ENCODE peak calls at places on chromosomes 2 and 18, in five cellular contexts. U is H9, F is mesenchymal stem cell, E is neuronal stem cell, L is H1. K is an unnamed sample.
A peak's percentile ranks its signal among the peaks of the same experiment; 100 is the strongest.

GRCh38 chr2:109184368-109184767 is 55.4 kb downstream of the SH3RF3 start:
- DNase-seq in E (no peak), L (no peak), U (no peak), F (no peak), K (no peak)

GRCh38 chr18:75915941-75916640 is 488.6 kb upstream of the SMIM21 start:
- DNase-seq in L (no peak), U (peak; percentile 89), E (peak; percentile 84), F (no peak), K (no peak)

GRCh38 chr2:98580656-98581284 is 27.5 kb downstream of the COA5 start:
- DNase-seq in U (no peak), E (no peak), F (no peak), L (no peak), K (no peak)

GRCh38 chr2:113700186-113700841 is 56.1 kb downstream of the SLC35F5 start:
- DNase-seq in F (peak; percentile 80), U (peak; percentile 35), L (peak; percentile 23), E (no peak), K (peak; percentile 15)

GRCh38 chr2:233620204-233620603 is 2.8 kb downstream of the UGT1A8 start:
- DNase-seq in U (no peak), L (no peak), E (no peak), F (no peak), K (no peak)

GRCh38 chr2:227472265-227473018 is 486 bp downstream of the AGFG1 start:
- DNase-seq in E (no peak), F (peak; percentile 59), U (peak; percentile 48), L (no peak), K (peak; percentile 58)

GRCh38 chr2:47631840-47632398 is 151.0 kb upstream of the MSH6 start:
- DNase-seq in E (no peak), U (no peak), L (no peak), F (peak; percentile 71), K (peak; percentile 93)

GRCh38 chr2:62597323-62597722 is 91.3 kb upstream of the TMEM17 start:
- DNase-seq in F (peak; percentile 46), L (no peak), U (no peak), E (no peak), K (no peak)

GRCh38 chr2:147854557-147855134 is 9.8 kb downstream of the ACVR2A start:
- DNase-seq in U (no peak), F (no peak), L (no peak), E (no peak), K (no peak)

GRCh38 chr2:33746401-33746800 is 147.3 kb upstream of the FAM98A start:
- DNase-seq in L (no peak), F (no peak), E (no peak), U (no peak), K (no peak)

GRCh38 chr18:70295192-70295522 is 6.3 kb downstream of the SOCS6 start:
- DNase-seq in L (no peak), F (no peak), E (no peak), U (no peak), K (no peak)

GRCh38 chr18:70296781-70297180 is 7.9 kb downstream of the SOCS6 start:
- DNase-seq in U (no peak), F (no peak), L (no peak), E (no peak), K (no peak)

GRCh38 chr18:70294471-70295191 is 5.8 kb downstream of the SOCS6 start:
- DNase-seq in E (no peak), L (no peak), F (no peak), U (no peak), K (no peak)

GRCh38 chr18:70295633-70296188 is 6.9 kb downstream of the SOCS6 start:
- DNase-seq in L (no peak), U (no peak), E (no peak), F (peak; percentile 38), K (no peak)

DNA sequence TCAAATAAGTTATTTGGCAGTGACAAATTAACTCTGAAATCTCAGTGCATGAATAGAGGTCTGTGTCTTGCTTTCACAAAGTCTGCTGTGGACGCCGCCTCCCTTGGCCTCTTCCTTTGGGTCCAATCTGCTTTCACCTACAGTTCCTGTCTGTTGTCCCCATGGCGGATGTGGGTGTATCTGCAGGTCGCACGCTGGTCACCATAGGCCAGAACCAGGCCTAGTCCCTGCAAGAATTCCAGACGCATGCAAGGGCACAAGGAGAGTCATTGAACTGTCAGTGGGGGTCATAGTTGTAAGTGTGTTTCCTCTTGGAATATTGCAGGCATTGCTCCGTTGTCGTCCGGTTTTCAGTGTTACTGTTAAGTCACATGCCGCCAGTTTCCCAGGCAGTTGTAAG is 7.4 kb downstream of the SOCS6 start:
- DNase-seq in U (no peak), L (no peak), E (no peak), F (peak; percentile 59), K (no peak)
- H2AK5ac ChIP-seq in U (no peak overlapping the region), L (peak overlapping the region; percentile 43), E (no peak overlapping the region), F (no peak overlapping the region), K (no peak overlapping the region)

DNA sequence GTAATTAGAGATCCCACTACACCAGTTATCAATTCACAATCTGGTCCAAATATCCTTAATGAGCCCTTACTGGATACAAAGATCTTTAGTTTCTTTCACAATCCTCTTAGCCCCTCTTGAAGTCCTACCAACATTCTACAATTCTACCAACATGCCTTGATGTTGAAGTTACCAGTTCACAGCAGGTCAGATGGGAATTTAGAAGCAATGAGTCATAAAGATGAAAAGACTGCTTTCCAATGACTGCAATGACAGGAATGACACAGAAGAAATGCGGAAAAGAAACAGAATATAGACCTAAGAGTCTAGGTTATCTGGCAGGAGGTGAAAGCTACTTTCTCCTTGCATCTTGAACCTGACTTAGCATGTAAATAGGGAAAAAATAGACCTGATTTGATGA is 24.5 kb downstream of the RTTN start:
- DNase-seq in U (no peak), E (no peak), L (no peak), F (peak; percentile 72), K (peak; percentile 92)
- H2BK5ac ChIP-seq in U (no peak overlapping the region), E (no peak overlapping the region), L (no peak overlapping the region), F (no peak overlapping the region), K (no peak overlapping the region)

GRCh38 chr2:240809276-240809675 is 10.7 kb downstream of the KIF1A start:
- DNase-seq in U (no peak), E (no peak), L (no peak), F (no peak), K (no peak)

GRCh38 chr2:240803191-240803590 is 16.8 kb downstream of the KIF1A start:
- DNase-seq in F (no peak), U (no peak), L (no peak), E (no peak), K (no peak)

GRCh38 chr2:240810199-240810598 is 9.8 kb downstream of the KIF1A start:
- DNase-seq in U (no peak), F (no peak), L (no peak), E (no peak), K (no peak)

GRCh38 chr2:240806006-240806405 is 14.0 kb downstream of the KIF1A start:
- DNase-seq in F (no peak), U (no peak), L (no peak), E (no peak), K (no peak)

DNA sequence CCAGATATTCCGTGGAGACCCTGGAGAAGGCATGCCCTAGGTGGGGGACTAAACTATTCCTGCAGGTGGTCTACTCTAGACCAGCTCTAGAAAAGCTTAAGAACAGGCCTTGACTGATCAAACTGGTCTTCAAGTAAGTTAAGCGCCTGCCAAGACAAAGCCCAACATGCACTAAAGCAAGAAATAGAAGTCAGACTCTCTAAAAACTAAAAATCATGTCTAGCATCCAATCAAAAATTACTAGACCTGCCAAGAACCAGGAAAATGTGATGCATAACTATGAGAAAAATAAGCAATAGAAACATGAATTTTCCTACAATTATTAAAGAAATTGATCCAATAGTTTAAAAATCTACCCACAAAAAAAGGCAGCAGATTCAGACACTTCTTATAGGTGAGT is 13.6 kb downstream of the KIF1A start:
- DNase-seq in F (no peak), L (no peak), U (no peak), E (no peak), K (no peak)
- H2BK12ac ChIP-seq in F (no peak overlapping the region), L (no peak overlapping the region), U (no peak overlapping the region), E (no peak overlapping the region), K (no peak overlapping the region)

GRCh38 chr2:134146161-134146560 is 107.7 kb upstream of the MGAT5 start:
- DNase-seq in E (no peak), F (no peak), U (no peak), L (no peak), K (peak; percentile 72)
- H2AK5ac ChIP-seq in E (no peak overlapping the region), F (no peak overlapping the region), U (no peak overlapping the region), L (no peak overlapping the region), K (no peak overlapping the region)

GRCh38 chr18:10015941-10016819 is 102.4 kb downstream of the VAPA start:
- DNase-seq in L (no peak), U (no peak), E (no peak), F (peak; percentile 99), K (peak; percentile 81)
- H2BK5ac ChIP-seq in L (no peak overlapping the region), U (no peak overlapping the region), E (no peak overlapping the region), F (peak overlapping the region; percentile 40), K (no peak overlapping the region)

DNA sequence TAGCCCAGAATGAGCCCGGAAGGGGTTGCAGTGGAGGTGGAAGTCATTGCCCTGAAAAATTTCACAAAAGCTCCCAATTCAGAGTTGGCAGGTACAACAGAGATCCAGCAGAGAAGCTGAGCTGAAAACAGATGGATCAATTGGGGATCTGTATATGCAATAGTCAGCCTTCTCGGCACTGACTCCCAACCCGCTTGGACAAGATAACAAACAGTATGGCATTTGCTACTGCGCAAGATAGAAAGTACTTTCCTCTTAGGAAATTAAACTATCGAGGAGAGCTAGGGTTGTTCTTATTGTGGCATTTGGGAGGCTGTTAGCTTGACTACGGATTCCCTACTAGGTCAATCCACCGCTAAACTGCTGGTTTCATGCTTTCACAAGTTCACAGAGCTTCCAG is 11.6 kb upstream of the IER3IP1 start:
- DNase-seq in L (no peak), U (no peak), E (no peak), F (no peak), K (no peak)
- H2BK12ac ChIP-seq in L (no peak overlapping the region), U (no peak overlapping the region), E (no peak overlapping the region), F (no peak overlapping the region), K (no peak overlapping the region)

DNA sequence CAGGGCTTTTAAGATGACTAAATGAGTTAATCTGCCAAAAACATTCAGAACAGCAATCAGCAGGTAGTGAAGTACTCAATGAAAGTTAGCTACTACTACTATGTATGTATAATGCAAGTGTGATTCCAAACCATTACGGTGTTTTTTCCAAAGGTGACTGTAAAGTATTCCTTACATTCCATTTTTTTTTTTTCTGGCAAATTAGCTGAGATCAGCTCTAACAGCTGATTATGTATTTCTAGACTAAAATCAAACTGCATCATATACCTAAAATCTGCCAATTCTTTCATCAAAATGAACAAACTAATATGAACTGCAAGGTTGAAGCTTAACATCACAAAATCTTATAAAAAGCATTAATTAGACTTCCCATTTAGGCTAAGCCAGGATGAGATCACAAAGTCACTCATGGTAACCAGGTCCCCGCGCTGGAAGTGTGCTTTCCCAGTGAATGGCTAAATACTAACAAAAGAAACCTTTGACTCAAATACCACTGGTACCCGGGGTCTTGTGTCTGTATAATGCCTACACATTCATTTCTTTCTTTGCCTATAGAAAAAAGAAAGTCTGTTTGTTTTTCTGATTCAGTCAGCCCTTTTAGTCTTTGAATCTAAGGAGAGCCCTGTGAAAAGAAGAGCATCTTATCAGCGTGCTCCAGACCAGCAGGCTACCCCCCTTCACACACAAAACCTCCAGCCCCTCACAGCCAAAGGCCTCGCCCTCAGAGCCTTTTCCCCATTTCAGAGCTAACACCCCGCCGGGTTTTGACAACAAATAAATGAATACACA is 88.3 kb downstream of the RBMS1 start:
- DNase-seq in E (peak; percentile 76), U (no peak), L (no peak), F (no peak), K (no peak)
- H2AK5ac ChIP-seq in E (no peak overlapping the region), U (no peak overlapping the region), L (no peak overlapping the region), F (peak overlapping the region; percentile 35), K (no peak overlapping the region)

K was measured in trophoblast cell.